ENCODE peak calls at places on chromosome 10, in nine cellular contexts. D, B, U, Q, J, W, E, P and Y are unnamed samples.

GRCh38 chr10:122727426-122727825 is 27.8 kb upstream of the C10orf120 start:
- DNase-seq in P (no peak), U (no peak), Q (no peak), J (no peak), W (no peak), B (no peak), D (no peak), E (no peak), Y (no peak)

GRCh38 chr10:56296626-56297025 is 64.4 kb downstream of the ZWINT start:
- DNase-seq in P (no peak), W (no peak), U (no peak), Q (no peak), J (no peak), D (no peak), B (no peak), E (no peak), Y (no peak)

GRCh38 chr10:71225291-71226058 is 13.1 kb downstream of the UNC5B start:
- DNase-seq in E (no peak), B (no peak), J (no peak), P (peak), U (no peak), W (peak), D (no peak), Q (no peak), Y (no peak)

GRCh38 chr10:69846252-69847000 is 44.7 kb downstream of the COL13A1 start:
- DNase-seq in P (no peak), W (no peak), J (no peak), E (no peak), B (no peak), U (no peak), Q (no peak), D (no peak), Y (no peak)

GRCh38 chr10:107098326-107098725 is 66.2 kb downstream of the SORCS1 start:
- DNase-seq in J (no peak), W (no peak), D (no peak), U (no peak), B (no peak), P (no peak), Q (no peak), E (no peak), Y (no peak)

GRCh38 chr10:6912021-6912420 is 331.9 kb upstream of the PRKCQ start:
- DNase-seq in E (no peak), B (no peak), D (no peak), Q (no peak), U (no peak), J (no peak), P (no peak), W (no peak), Y (no peak)

GRCh38 chr10:77251297-77252013 is 386.2 kb downstream of the KCNMA1 start:
- DNase-seq in Q (peak), J (no peak), U (no peak), D (peak), P (no peak), W (no peak), E (no peak), B (no peak), Y (peak)

GRCh38 chr10:67520924-67521520 is 175.0 kb downstream of the CTNNA3 start:
- DNase-seq in P (no peak), J (peak), U (no peak), B (peak), D (no peak), W (no peak), Q (peak), E (peak), Y (peak)

GRCh38 chr10:119375574-119376265 is 166.8 kb downstream of the RGS10 start:
- DNase-seq in W (no peak), U (no peak), Q (no peak), B (no peak), J (no peak), P (no peak), D (no peak), E (no peak), Y (peak)

GRCh38 chr10:5818894-5819293 is 5.7 kb upstream of the GDI2 start:
- DNase-seq in W (peak), E (no peak), B (no peak), U (peak), P (peak), Q (no peak), J (no peak), D (no peak), Y (no peak)

GRCh38 chr10:57694956-57695605 is 572.6 kb downstream of the IPMK start:
- DNase-seq in J (no peak), Q (no peak), E (no peak), U (no peak), B (no peak), D (no peak), W (no peak), P (no peak), Y (no peak)

GRCh38 chr10:18610517-18610916 is 40.9 kb downstream of the NSUN6 start:
- DNase-seq in W (no peak), P (no peak), D (no peak), Q (peak), U (no peak), J (no peak), B (peak), E (peak), Y (peak)

GRCh38 chr10:42983595-42983990 is 93.3 kb upstream of the RET start:
- DNase-seq in W (peak), U (peak), B (no peak), Q (no peak), J (no peak), D (no peak), E (no peak), P (peak), Y (no peak)

GRCh38 chr10:21194510-21194993 is 297.4 kb upstream of the NEBL start:
- DNase-seq in P (no peak), J (no peak), E (peak), B (no peak), D (peak), W (no peak), U (no peak), Q (peak), Y (peak)

GRCh38 chr10:124992462-124993344 is 50.8 kb downstream of the ZRANB1 start:
- DNase-seq in E (peak), B (peak), J (no peak), U (no peak), P (peak), Q (peak), W (peak), D (peak), Y (peak)

GRCh38 chr10:71878327-71879034 is 27.4 kb upstream of the PSAP start:
- DNase-seq in J (no peak), Q (no peak), W (no peak), E (no peak), P (peak), D (peak), B (no peak), U (no peak), Y (no peak)

GRCh38 chr10:48634198-48634983 is 29.5 kb upstream of the ARHGAP22 start:
- DNase-seq in B (no peak), Q (no peak), W (peak), D (peak), U (peak), P (peak), J (peak), E (peak), Y (no peak)

GRCh38 chr10:15096661-15097010 is 519 bp upstream of the RPP38 start:
- DNase-seq in E (no peak), J (no peak), Q (no peak), P (no peak), D (no peak), U (no peak), B (no peak), W (no peak), Y (no peak)

GRCh38 chr10:5809541-5810154 is 3.6 kb downstream of the GDI2 start:
- DNase-seq in E (no peak), W (no peak), Q (no peak), U (no peak), P (no peak), B (no peak), D (no peak), J (no peak), Y (peak)

GRCh38 chr10:89889610-89890009 is 188.2 kb downstream of the KIF20B start:
- DNase-seq in D (no peak), J (no peak), P (no peak), W (no peak), Q (no peak), E (no peak), U (no peak), B (no peak), Y (no peak)

GRCh38 chr10:8520382-8520781 is 465.9 kb downstream of the GATA3 start:
- DNase-seq in B (no peak), D (no peak), W (no peak), J (no peak), E (no peak), U (no peak), Q (no peak), P (no peak), Y (no peak)
- TF ChIP-seq CTCF in B (peak), D (no peak), W (no peak), J (no peak), E (no peak), U (no peak), Q (no peak), P (no peak), Y (no peak)

GRCh38 chr10:625335-625699 is 64.2 kb downstream of the DIP2C start:
- DNase-seq in U (no peak), E (no peak), B (no peak), D (no peak), Q (no peak), P (peak), J (no peak), W (no peak), Y (no peak)

GRCh38 chr10:624312-624604 is 65.2 kb downstream of the DIP2C start:
- DNase-seq in Q (no peak), D (no peak), J (no peak), P (no peak), B (no peak), E (no peak), U (no peak), W (no peak), Y (no peak)

GRCh38 chr10:625751-626711 is 63.4 kb downstream of the DIP2C start:
- DNase-seq in U (no peak), B (no peak), Q (no peak), E (no peak), D (no peak), P (peak), W (no peak), J (no peak), Y (no peak)

GRCh38 chr10:623477-624311 is 65.8 kb downstream of the DIP2C start:
- DNase-seq in B (no peak), U (no peak), P (peak), Q (no peak), D (no peak), E (no peak), W (no peak), J (no peak), Y (no peak)

DNA sequence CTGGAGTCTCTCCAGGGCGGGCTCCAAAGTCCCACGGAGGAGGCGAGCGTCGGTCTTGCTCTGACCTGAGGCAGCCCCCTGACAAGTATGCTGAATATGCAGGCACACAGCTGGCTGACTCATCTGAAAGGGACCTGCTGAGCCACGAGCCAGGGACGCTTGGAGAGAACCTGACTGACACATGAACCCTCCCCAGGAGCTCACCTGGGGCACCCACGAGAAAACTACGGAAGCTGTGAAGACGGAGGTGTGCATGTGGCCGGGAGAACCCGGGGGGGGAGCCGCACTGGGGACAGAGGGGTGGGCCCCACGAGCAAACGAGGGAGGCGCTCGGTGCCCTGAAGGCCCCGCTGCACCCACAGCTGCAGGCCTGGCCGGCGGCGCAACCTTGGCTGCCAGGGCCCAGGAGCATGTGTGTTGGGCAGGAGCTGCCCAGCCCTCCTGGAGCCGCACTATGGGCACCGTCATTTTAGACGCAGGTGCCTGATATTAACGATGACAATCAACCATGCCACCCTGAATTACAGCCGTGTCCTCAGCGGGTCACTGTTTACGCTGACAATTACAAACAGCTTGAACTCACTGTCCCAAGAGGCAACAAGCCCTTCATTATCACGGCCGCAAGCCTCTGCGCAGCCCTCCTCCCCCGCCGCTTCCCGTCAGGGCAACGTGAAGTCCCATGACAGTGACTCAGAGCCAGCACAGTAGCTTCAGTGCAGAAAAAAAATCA is 64.7 kb downstream of the DIP2C start:
- DNase-seq in W (peak), B (peak), Q (no peak), J (no peak), P (peak), U (no peak), E (peak), D (no peak), Y (no peak)
- TF ChIP-seq POLR2AphosphoS5 in W (peak), B (no peak), Q (no peak), J (no peak), P (peak), U (peak), E (peak), D (no peak), Y (no peak)

DNA sequence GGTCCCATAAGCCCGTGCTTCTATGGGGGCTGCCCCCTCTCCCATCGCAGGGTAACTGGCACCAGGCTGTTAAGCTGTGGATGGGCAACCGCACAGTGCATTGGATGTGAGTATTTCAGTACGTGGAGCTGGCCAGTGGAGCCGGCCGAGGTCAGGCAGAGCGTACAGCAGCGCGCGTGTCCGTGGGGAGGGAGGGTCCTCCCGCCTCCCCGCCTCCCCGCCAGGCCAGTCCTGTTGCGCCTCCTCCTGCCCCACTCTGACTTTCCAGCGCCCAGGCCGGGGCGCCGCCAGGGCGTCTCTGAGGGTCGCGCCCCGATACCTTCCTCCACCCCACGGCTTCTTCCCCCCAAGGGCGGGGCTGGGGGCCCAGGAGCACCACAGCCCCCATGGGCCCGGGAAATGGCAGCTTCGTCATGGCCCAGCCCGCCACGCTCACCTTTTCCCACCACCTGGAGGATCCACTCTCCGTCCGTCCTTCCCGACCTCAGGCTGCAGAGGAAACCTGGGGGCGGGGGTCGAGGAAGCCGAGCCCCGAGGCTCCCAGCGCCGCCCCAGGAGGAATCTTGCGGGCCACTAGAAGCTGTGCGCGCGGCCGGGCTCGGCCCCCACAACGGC is 924 bp upstream of the PFKP start:
- DNase-seq in Q (no peak), U (no peak), E (no peak), B (no peak), D (no peak), W (no peak), J (no peak), P (peak), Y (no peak)
- H3K4me3 ChIP-seq in Q (peak), U (peak), E (peak), B (peak), D (no peak), W (peak), J (peak), P (peak), Y (no peak)

DNA sequence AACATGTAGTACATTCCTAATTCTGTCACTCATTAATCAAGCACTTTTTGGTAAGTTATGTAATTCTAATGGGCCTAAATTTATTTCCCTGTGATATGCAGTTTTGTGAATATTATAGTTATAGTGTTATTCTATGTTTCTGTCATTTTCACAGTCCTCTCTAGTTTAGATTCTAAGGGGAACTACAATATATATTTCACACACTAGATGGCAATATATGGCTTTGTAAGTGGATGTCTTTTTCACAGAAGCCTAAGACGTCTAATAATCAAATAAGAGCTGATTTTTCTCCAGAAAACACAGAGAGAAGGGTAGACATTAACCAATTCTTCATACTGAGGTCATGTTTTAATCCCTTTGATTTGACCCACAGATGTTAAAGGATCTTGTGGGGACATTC is 18.0 kb downstream of the RNLS start:
- DNase-seq in U (no peak), J (no peak), B (no peak), P (no peak), D (no peak), W (no peak), E (no peak), Q (peak), Y (peak)
- TF ChIP-seq CTCF in U (no peak), J (peak), B (peak), P (peak), D (no peak), W (no peak), E (peak), Q (peak), Y (no peak)

GRCh38 chr10:102409604-102410426 is 8.8 kb downstream of the PSD start:
- DNase-seq in W (no peak), J (no peak), B (no peak), Q (no peak), E (no peak), D (no peak), U (no peak), P (no peak), Y (no peak)

GRCh38 chr10:102407641-102407943 is 11.0 kb downstream of the PSD start:
- DNase-seq in D (no peak), W (no peak), E (no peak), P (no peak), J (no peak), B (no peak), U (no peak), Q (no peak), Y (no peak)

GRCh38 chr10:102408728-102409603 is 9.6 kb downstream of the PSD start:
- DNase-seq in J (no peak), W (peak), U (no peak), P (peak), Q (no peak), D (no peak), E (peak), B (no peak), Y (no peak)

GRCh38 chr10:102410427-102411073 is 8.0 kb downstream of the PSD start:
- DNase-seq in E (no peak), P (no peak), B (no peak), J (no peak), U (no peak), D (no peak), Q (no peak), W (peak), Y (no peak)

DNA sequence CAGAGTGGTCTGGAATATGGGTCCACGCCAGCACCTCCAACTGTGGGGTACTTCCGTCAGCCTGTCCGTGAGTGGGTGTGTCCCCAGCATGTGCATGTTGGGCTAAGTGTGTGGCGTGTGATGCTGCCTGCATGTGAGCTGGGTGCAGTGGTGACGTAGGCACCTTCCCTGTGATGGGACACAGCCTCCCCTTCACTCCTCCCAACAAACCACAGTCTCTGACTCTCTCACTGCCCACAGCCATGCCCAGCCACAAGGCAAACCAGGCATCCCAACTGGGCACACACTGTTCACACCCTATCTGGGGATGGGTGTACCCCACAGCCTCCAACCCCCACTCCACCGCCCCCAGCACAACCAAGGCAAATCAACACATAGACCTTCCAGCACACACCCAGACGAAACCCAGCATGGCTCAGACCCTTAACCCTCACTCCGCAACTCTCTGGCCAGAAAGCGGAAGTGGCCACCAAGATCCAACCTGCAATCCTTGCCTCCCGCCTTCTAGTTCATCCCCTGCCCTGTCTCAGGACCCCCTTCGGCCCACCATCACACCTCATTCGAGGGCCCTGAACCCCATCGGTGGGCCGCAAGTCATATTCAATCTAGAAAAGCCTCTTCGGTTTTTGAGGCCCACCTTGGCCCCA is 10.4 kb downstream of the PSD start:
- DNase-seq in U (no peak), B (no peak), D (no peak), E (peak), J (no peak), W (peak), P (no peak), Q (no peak), Y (no peak)
- TF ChIP-seq POLR2AphosphoS5 in U (no peak), B (no peak), D (no peak), E (peak), J (peak), W (peak), P (no peak), Q (peak), Y (no peak)

GRCh38 chr10:81875680-81876252 is 772 bp downstream of the NRG3 start:
- DNase-seq in B (no peak), E (no peak), J (no peak), W (no peak), D (no peak), Q (no peak), P (peak), U (no peak), Y (no peak)

GRCh38 chr10:81872206-81872605 is 2.8 kb upstream of the NRG3 start:
- DNase-seq in P (no peak), B (no peak), W (no peak), D (no peak), E (no peak), Q (no peak), J (no peak), U (no peak), Y (peak)

GRCh38 chr10:81874878-81875679 is at the start of gene NRG3:
- DNase-seq in J (no peak), U (no peak), E (no peak), W (no peak), Q (no peak), D (no peak), B (no peak), P (no peak), Y (no peak)

GRCh38 chr10:81873231-81873931 is 1.6 kb upstream of the NRG3 start:
- DNase-seq in E (no peak), W (no peak), P (no peak), J (no peak), B (no peak), Q (no peak), D (no peak), U (no peak), Y (no peak)

DNA sequence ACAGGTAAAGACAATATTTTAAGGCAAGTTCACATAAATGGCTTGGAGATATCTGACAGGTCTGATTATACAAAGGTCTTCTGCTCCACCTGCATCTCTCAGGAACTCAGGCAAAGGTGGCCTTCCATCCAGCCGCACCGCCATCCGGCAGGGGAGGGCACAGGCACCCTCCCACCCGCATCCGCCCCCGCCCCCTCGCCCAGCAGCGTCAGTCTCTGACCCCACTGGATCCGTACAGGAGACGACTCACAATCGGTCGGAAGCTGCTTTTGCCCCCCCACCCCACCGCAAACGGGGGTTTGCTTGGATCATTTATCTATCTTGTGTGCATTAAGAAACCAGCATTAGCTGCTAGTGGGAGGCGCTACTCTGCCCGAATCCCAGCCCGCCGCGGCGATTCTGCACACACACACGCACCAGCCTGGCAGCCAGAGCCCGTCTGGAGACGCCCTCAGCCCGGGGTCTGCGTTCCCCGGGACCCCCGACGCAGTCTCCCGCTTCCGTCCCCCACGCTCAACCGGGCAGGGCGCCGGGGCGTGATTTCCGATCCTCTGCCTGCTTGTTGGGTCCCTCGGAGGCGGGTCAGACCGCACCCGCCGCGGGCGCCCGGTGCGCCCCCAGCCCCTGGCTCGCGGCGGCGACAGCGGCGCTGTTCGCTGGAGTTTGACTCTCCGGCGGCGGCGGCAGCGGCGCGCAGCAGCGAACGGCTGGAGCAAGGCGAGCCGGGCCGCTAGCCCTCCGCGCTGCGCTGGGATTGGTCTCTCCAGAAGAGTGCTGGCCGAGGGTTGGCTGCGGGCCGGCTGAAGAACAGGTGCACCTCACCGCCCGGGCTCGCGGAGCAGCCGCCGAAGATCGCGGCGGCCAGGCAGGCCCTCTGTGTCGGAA is 820 bp upstream of the NRG3 start:
- DNase-seq in B (no peak), E (no peak), D (peak), P (peak), U (no peak), Q (no peak), W (peak), J (no peak), Y (peak)
- H3K4me3 ChIP-seq in B (peak), E (peak), D (no peak), P (peak), U (peak), Q (no peak), W (peak), J (no peak), Y (peak)